ENCODE peak calls at places on chromosomes 2 and 18, in eight cellular contexts. V is Panc1, F is spleen, U is GM12878, S is stomach, C is breast epithelium, K is esophagus muscularis mucosa, G is SK-N-MC. A is an unnamed sample.

GRCh38 chr2:172561270-172561669 is 5.4 kb downstream of the PDK1 start:
- DNase-seq in F (no peak), U (no peak), G (no peak), K (no peak), S (no peak), C (no peak), V (no peak), A (no peak)

GRCh38 chr2:9001229-9001628 is 2.3 kb downstream of the MBOAT2 start:
- DNase-seq in K (no peak), U (no peak), F (no peak), G (no peak), S (no peak), C (no peak), V (peak), A (no peak)

GRCh38 chr2:220556658-220557057 is 929.2 kb downstream of the SLC4A3 start:
- DNase-seq in C (no peak), K (no peak), U (no peak), F (no peak), G (no peak), V (no peak), S (no peak), A (no peak)

GRCh38 chr2:161975062-161975812 is 98.8 kb downstream of the DPP4 start:
- DNase-seq in F (no peak), S (no peak), C (no peak), V (no peak), K (no peak), G (no peak), U (no peak), A (no peak)

GRCh38 chr18:72460210-72460680 is 83.9 kb downstream of the CBLN2 start:
- DNase-seq in C (no peak), S (no peak), K (no peak), F (no peak), U (no peak), G (no peak), V (no peak), A (no peak)

GRCh38 chr2:96694279-96694678 is 45.6 kb downstream of the LMAN2L start:
- DNase-seq in K (no peak), C (no peak), G (no peak), S (no peak), U (no peak), F (no peak), V (no peak), A (no peak)

GRCh38 chr2:67462741-67463496 is 65.8 kb downstream of the ETAA1 start:
- DNase-seq in U (no peak), S (no peak), K (no peak), G (no peak), F (no peak), C (no peak), V (no peak), A (no peak)

GRCh38 chr2:233156001-233156400 is 95.5 kb upstream of the ATG16L1 start:
- DNase-seq in K (no peak), G (no peak), U (no peak), V (no peak), C (no peak), F (peak), S (no peak), A (no peak)

GRCh38 chr2:105431367-105432088 is 32.7 kb upstream of the FHL2 start:
- DNase-seq in F (no peak), C (peak), V (no peak), U (no peak), S (no peak), K (no peak), G (no peak), A (no peak)

GRCh38 chr18:9787716-9788115 is 79.6 kb downstream of the RAB31 start:
- DNase-seq in V (no peak), G (no peak), U (no peak), K (no peak), C (no peak), S (no peak), F (no peak), A (no peak)

GRCh38 chr2:16168506-16169264 is 228.3 kb downstream of the MYCN start:
- DNase-seq in F (no peak), G (no peak), C (no peak), V (no peak), U (no peak), S (no peak), K (peak), A (no peak)

GRCh38 chr2:100242891-100243670 is 79.2 kb downstream of the LONRF2 start:
- DNase-seq in U (no peak), F (peak), K (no peak), V (peak), S (peak), C (peak), G (no peak), A (no peak)

GRCh38 chr2:158024288-158024898 is 77.3 kb upstream of the UPP2 start:
- DNase-seq in V (no peak), S (peak), F (no peak), G (no peak), C (no peak), K (peak), U (no peak), A (no peak)

GRCh38 chr18:50424877-50425690 is 50.2 kb downstream of the SKA1 start:
- DNase-seq in S (peak), F (no peak), V (no peak), G (no peak), K (peak), U (no peak), C (no peak), A (no peak)

GRCh38 chr2:74066491-74067203 is 81.1 kb downstream of the BOLA3 start:
- DNase-seq in U (no peak), K (no peak), V (no peak), F (no peak), S (peak), C (no peak), G (no peak), A (no peak)

GRCh38 chr2:242098445-242099128 is 229.1 kb downstream of the RTP5 start:
- DNase-seq in V (no peak), U (peak), F (no peak), S (no peak), G (no peak), C (no peak), K (no peak), A (no peak)

GRCh38 chr2:212958757-212959295 is 192.6 kb downstream of the IKZF2 start:
- DNase-seq in G (no peak), V (no peak), K (no peak), S (no peak), U (no peak), C (no peak), F (no peak), A (no peak)

GRCh38 chr2:176130917-176131616 is 1.6 kb downstream of the HOXD8 start:
- DNase-seq in K (no peak), F (no peak), U (no peak), V (no peak), C (no peak), S (no peak), G (no peak), A (no peak)
- TF ChIP-seq POLR2AphosphoS5 in K (no peak), F (no peak), U (no peak), V (no peak), C (no peak), S (no peak), G (no peak), A (no peak)

DNA sequence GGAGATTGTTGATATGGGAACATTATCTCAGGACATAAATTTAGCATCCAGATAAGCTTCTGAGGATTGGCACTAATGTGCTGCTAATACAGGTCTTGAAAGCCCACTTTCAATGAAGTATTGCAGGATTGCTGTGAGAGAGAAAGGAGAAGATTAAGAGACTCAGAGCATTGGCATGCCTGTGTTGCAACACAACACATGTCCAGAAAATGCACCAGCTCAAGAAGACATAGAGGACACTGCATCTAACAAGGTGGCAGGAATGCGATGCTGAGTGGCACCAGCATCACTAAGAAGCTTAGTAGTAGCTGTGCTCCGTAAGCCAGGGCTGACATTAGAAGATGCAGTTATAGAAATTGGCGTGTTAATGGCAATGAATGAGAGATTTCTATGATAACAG is 728.8 kb downstream of the SUCLG1 start:
- DNase-seq in V (no peak), S (no peak), C (no peak), U (no peak), F (no peak), K (no peak), G (no peak), A (no peak)
- H3K27ac ChIP-seq in V (no peak), S (no peak), C (no peak), U (no peak), F (no peak), K (no peak), G (no peak), A (no peak)

GRCh38 chr2:222431859-222432258 is 7.5 kb downstream of the SGPP2 start:
- DNase-seq in C (no peak), F (no peak), U (no peak), V (no peak), S (no peak), G (no peak), K (no peak), A (no peak)

GRCh38 chr2:222430071-222430470 is 5.7 kb downstream of the SGPP2 start:
- DNase-seq in F (no peak), U (no peak), K (no peak), V (no peak), G (no peak), C (no peak), S (no peak), A (no peak)

GRCh38 chr2:222436040-222436413 is 11.7 kb downstream of the SGPP2 start:
- DNase-seq in U (no peak), S (no peak), G (no peak), V (no peak), K (no peak), C (no peak), F (no peak), A (no peak)

GRCh38 chr2:222434204-222434603 is 9.9 kb downstream of the SGPP2 start:
- DNase-seq in U (no peak), F (no peak), C (no peak), G (no peak), S (no peak), V (no peak), K (peak), A (peak)

DNA sequence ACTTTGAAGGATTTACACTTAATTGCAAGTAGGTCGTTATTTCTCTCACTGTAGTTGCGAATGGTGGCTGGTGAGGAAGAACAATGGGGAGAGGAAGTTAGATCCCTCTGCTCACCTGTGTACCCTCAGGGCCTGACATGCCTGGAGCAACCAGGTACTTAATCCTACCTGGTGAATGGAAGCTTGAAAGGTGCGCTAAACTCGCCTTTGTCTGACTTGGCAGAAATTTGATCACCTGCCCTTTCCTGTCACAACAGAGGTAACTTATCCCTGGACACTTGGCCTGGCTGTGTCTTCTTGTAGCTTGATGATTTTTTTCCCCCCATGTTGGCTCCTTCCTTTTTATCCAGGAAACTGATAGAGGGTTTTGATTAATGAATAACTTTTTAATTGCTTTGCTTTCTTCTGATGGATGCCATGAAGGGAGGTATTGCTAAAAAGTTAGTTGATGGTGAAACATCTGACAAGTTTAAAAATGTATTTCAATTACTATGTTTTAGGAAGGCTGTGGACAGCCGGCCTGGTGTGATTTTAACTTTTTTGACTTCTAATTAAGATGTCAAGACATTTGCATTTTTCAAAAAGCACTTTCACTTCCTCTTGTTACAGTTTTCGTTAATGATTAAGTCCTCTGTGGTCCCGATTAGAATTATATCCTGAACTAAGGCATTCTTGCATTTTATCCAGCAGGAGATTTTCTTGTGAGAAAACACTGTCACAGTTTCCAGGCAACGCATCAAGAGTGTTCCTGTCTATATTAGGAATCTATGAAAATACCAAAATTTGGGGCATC is 9.2 kb downstream of the SGPP2 start:
- DNase-seq in C (no peak), U (no peak), F (no peak), G (no peak), K (peak), S (no peak), V (no peak), A (no peak)
- TF ChIP-seq POLR2AphosphoS5 in C (no peak), U (no peak), F (no peak), G (no peak), K (no peak), S (no peak), V (no peak), A (no peak)

GRCh38 chr18:62625019-62625418 is 90.3 kb upstream of the PHLPP1 start:
- DNase-seq in V (no peak), S (no peak), F (no peak), C (no peak), U (no peak), G (no peak), K (no peak), A (no peak)
- H3K27ac ChIP-seq in V (no peak), S (no peak), F (no peak), C (no peak), U (no peak), G (no peak), K (peak), A (no peak)